ENCODE peak calls at places on chromosomes 2 and 18, in four cellular contexts. One of them, this sample, is unnamed.

GRCh38 chr2:157441072-157441454 is 2.8 kb downstream of the CYTIP start:
- DNase-seq in GM12891: no peak
- DNase-seq in K562: no peak
- DNase-seq in GM12878: no peak
- DNase-seq in this sample: peak; percentile 61

GRCh38 chr18:78727877-78728276 is 251.7 kb upstream of the SALL3 start:
- DNase-seq in GM12891: no peak
- DNase-seq in K562: no peak
- DNase-seq in GM12878: no peak
- DNase-seq in this sample: no peak

GRCh38 chr2:41965886-41966285 is 81.9 kb upstream of the PKDCC start:
- DNase-seq in GM12891: no peak
- DNase-seq in K562: no peak
- DNase-seq in GM12878: no peak
- DNase-seq in this sample: no peak

GRCh38 chr2:195622966-195623365 is 34.1 kb upstream of the SLC39A10 start:
- DNase-seq in GM12891: no peak
- DNase-seq in K562: no peak
- DNase-seq in GM12878: no peak
- DNase-seq in this sample: no peak

GRCh38 chr2:229407170-229407569 is 136.1 kb upstream of the PID1 start:
- DNase-seq in GM12891: no peak
- DNase-seq in K562: no peak
- DNase-seq in GM12878: no peak
- DNase-seq in this sample: no peak

GRCh38 chr2:63287961-63288360 is 237.3 kb downstream of the OTX1 start:
- DNase-seq in GM12891: no peak
- DNase-seq in K562: no peak
- DNase-seq in GM12878: no peak
- DNase-seq in this sample: no peak

GRCh38 chr2:105828543-105828942 is 83.8 kb downstream of the NCK2 start:
- DNase-seq in GM12891: no peak
- DNase-seq in K562: no peak
- DNase-seq in GM12878: no peak
- DNase-seq in this sample: no peak

GRCh38 chr2:10400978-10401951 is 46.9 kb downstream of the ODC1 start:
- DNase-seq in GM12891: no peak
- DNase-seq in K562: no peak
- DNase-seq in GM12878: no peak
- DNase-seq in this sample: no peak

GRCh38 chr2:113056501-113056900 is 2.5 kb upstream of the IL36RN start:
- DNase-seq in GM12891: no peak
- DNase-seq in K562: no peak
- DNase-seq in GM12878: no peak
- DNase-seq in this sample: no peak

GRCh38 chr2:169799555-169799954 is 884 bp downstream of the SSB start:
- DNase-seq in GM12891: no peak
- DNase-seq in K562: peak; percentile 53
- DNase-seq in GM12878: no peak
- DNase-seq in this sample: peak; percentile 57

GRCh38 chr2:28895189-28895893 is 874 bp downstream of the WDR43 start:
- DNase-seq in GM12891: peak; percentile 23
- DNase-seq in K562: peak; percentile 73
- DNase-seq in GM12878: no peak
- DNase-seq in this sample: peak; percentile 61

GRCh38 chr2:12720181-12720580 is 3.4 kb downstream of the TRIB2 start:
- DNase-seq in GM12891: no peak
- DNase-seq in K562: peak; percentile 24
- DNase-seq in GM12878: no peak
- DNase-seq in this sample: no peak

DNA sequence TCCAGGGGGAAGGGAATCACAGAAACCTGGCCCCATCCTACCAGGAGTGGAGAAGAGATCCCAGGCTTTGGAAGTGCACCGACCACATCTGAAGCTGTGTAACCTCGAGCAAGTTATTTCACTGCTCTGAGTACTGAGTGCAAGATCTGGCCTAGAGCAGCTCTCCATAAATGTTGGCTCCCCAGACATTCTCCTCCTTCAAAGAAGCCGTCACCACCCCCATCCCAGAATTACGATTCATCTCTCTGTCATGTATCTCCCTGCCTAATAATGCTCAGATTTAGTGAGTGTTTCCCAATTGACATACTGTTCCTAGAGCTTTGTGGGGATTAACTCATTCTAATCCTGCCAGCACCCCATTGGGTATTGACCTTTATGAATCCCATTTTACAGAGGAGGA is 51.7 kb downstream of the TNS1 start:
- DNase-seq in GM12891: no peak
- DNase-seq in K562: no peak
- DNase-seq in GM12878: no peak
- DNase-seq in this sample: no peak
- TF ChIP-seq POLR2AphosphoS5 in GM12891: no peak
- TF ChIP-seq POLR2AphosphoS5 in K562: no peak
- TF ChIP-seq POLR2AphosphoS5 in GM12878: no peak
- TF ChIP-seq POLR2AphosphoS5 in this sample: no peak

GRCh38 chr18:34707670-34708069 is 2.4 kb upstream of the DTNA start:
- DNase-seq in GM12891: no peak
- DNase-seq in K562: no peak
- DNase-seq in GM12878: no peak
- DNase-seq in this sample: no peak
- TF ChIP-seq SPI1 in GM12891: no peak
- TF ChIP-seq SPI1 in K562: no peak
- TF ChIP-seq SPI1 in GM12878: no peak
- TF ChIP-seq SPI1 in this sample: no peak

DNA sequence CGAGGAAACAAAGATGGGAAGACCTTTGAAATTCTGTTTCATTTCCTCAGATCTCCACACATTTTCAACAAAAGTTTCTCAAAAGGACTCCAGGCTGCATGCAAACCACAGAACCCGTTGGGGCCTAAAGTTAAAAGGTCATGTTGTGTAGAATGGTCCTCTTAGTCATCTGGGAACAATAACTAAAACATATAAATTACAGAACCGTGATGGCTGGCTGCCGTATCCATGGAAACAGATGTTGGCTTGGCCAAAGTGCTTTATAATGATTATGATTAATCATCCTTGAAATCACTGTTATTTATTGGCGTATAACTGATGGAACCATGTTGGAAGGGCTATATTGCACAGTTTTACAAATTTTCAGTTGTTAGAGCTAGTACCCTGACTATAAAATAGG is 182.8 kb upstream of the CRIM1 start:
- DNase-seq in GM12891: no peak
- DNase-seq in K562: no peak
- DNase-seq in GM12878: no peak
- DNase-seq in this sample: no peak
- TF ChIP-seq POLR2AphosphoS5 in GM12891: no peak
- TF ChIP-seq POLR2AphosphoS5 in K562: no peak
- TF ChIP-seq POLR2AphosphoS5 in GM12878: no peak
- TF ChIP-seq POLR2AphosphoS5 in this sample: no peak

DNA sequence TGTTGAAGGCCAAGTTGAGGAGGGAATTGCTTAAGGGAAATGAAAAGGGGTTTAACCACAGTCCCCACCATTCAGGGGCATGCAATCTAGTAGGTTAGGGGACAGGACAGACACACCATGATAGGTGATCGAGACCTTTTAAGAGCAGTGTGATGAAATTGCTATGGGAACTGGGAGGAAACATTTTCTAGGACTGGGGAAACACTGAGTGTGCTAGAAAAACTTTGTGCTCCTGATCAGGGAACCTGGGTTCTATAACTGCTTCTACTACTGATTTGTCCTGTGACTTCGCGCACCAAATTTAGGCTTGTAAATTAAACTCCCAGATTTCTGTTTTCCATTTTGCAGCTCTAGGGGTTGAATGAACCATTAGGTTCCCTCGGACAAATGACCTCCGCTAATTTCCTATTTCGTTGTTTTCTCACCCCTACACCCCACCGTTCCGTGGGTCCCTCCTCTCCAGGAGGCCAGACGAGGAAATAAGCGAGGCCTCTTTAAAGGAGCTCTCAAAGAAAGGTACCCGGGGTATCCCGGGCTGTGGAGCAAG is 371 bp upstream of the LCLAT1 start:
- DNase-seq in GM12891: no peak
- DNase-seq in K562: peak; percentile 20
- DNase-seq in GM12878: no peak
- DNase-seq in this sample: no peak
- TF ChIP-seq SPI1 in GM12891: no peak
- TF ChIP-seq SPI1 in K562: no peak
- TF ChIP-seq SPI1 in GM12878: no peak
- TF ChIP-seq SPI1 in this sample: no peak

DNA sequence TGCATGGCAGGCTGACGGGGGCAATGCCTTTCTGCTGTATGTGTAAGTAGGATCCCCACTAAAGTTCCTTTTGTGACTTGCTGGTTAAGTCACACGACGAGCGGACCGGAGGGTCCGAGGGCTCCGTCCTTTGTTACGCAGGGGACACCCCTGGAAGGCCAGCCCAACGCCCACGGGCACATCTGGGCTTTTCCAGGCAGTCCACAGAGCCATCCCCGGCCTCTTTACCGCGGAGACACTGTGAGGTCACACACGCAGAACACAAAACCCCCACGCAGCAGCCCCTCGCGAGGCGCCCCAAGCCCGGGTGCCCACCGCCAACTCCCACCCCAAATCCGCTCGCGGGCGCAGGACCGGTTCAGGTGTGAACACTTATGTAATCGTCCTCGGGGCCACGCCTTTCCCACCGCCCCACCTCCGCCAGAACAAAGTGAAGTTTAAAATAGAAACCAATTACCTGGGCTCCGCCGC is 4.3 kb downstream of the ZNF516 start:
- DNase-seq in GM12891: peak; percentile 34
- DNase-seq in K562: no peak
- DNase-seq in GM12878: no peak
- DNase-seq in this sample: no peak
- TF ChIP-seq POLR2AphosphoS5 in GM12891: no peak
- TF ChIP-seq POLR2AphosphoS5 in K562: no peak
- TF ChIP-seq POLR2AphosphoS5 in GM12878: no peak
- TF ChIP-seq POLR2AphosphoS5 in this sample: peak; percentile 39

This sample was measured in HL-60.